ENCODE peak calls at places on chromosomes 2 and 18, in nine cellular contexts. One of them, this sample, is unnamed.

GRCh38 chr2:168314236-168314635 is 66.8 kb upstream of the STK39 start:
- DNase-seq in tibial artery: no peak
- DNase-seq in A549: no peak
- DNase-seq in CD4-positive, alpha-beta T cell: no peak
- DNase-seq in prostate gland: no peak
- DNase-seq in mucosa of descending colon: no peak
- DNase-seq in lower leg skin: no peak
- DNase-seq in brain microvascular endothelial cell: no peak
- DNase-seq in Panc1: no peak
- DNase-seq in this sample: no peak

GRCh38 chr2:73823916-73824523 is 4.7 kb upstream of the STAMBP start:
- DNase-seq in tibial artery: no peak
- DNase-seq in A549: peak
- DNase-seq in CD4-positive, alpha-beta T cell: peak
- DNase-seq in prostate gland: peak
- DNase-seq in mucosa of descending colon: peak
- DNase-seq in lower leg skin: no peak
- DNase-seq in brain microvascular endothelial cell: peak
- DNase-seq in Panc1: peak
- DNase-seq in this sample: peak

GRCh38 chr18:31100598-31101147 is 1.5 kb downstream of the DSC2 start:
- DNase-seq in tibial artery: no peak
- DNase-seq in A549: no peak
- DNase-seq in CD4-positive, alpha-beta T cell: no peak
- DNase-seq in prostate gland: peak
- DNase-seq in mucosa of descending colon: peak
- DNase-seq in lower leg skin: no peak
- DNase-seq in brain microvascular endothelial cell: no peak
- DNase-seq in Panc1: no peak
- DNase-seq in this sample: no peak

GRCh38 chr2:199811360-199811759 is 39.6 kb downstream of the FTCDNL1 start:
- DNase-seq in tibial artery: no peak
- DNase-seq in A549: no peak
- DNase-seq in CD4-positive, alpha-beta T cell: no peak
- DNase-seq in prostate gland: no peak
- DNase-seq in mucosa of descending colon: no peak
- DNase-seq in lower leg skin: no peak
- DNase-seq in brain microvascular endothelial cell: no peak
- DNase-seq in Panc1: no peak
- DNase-seq in this sample: no peak

GRCh38 chr2:12284487-12284886 is 432.2 kb upstream of the TRIB2 start:
- DNase-seq in tibial artery: no peak
- DNase-seq in A549: no peak
- DNase-seq in CD4-positive, alpha-beta T cell: no peak
- DNase-seq in prostate gland: no peak
- DNase-seq in mucosa of descending colon: no peak
- DNase-seq in lower leg skin: no peak
- DNase-seq in brain microvascular endothelial cell: peak
- DNase-seq in Panc1: no peak
- DNase-seq in this sample: peak

GRCh38 chr2:26623541-26624497 is 17.3 kb downstream of the CIB4 start:
- DNase-seq in tibial artery: no peak
- DNase-seq in A549: no peak
- DNase-seq in CD4-positive, alpha-beta T cell: no peak
- DNase-seq in prostate gland: no peak
- DNase-seq in mucosa of descending colon: no peak
- DNase-seq in lower leg skin: peak
- DNase-seq in brain microvascular endothelial cell: peak
- DNase-seq in Panc1: no peak
- DNase-seq in this sample: no peak

GRCh38 chr2:173126819-173127218 is 51.2 kb downstream of the MAP3K20 start:
- DNase-seq in tibial artery: no peak
- DNase-seq in A549: no peak
- DNase-seq in CD4-positive, alpha-beta T cell: no peak
- DNase-seq in prostate gland: no peak
- DNase-seq in mucosa of descending colon: no peak
- DNase-seq in lower leg skin: no peak
- DNase-seq in brain microvascular endothelial cell: no peak
- DNase-seq in Panc1: no peak
- DNase-seq in this sample: peak

GRCh38 chr2:239603411-239604356 is 202.9 kb upstream of the HDAC4 start:
- DNase-seq in tibial artery: no peak
- DNase-seq in A549: no peak
- DNase-seq in CD4-positive, alpha-beta T cell: no peak
- DNase-seq in prostate gland: no peak
- DNase-seq in mucosa of descending colon: no peak
- DNase-seq in lower leg skin: peak
- DNase-seq in brain microvascular endothelial cell: no peak
- DNase-seq in Panc1: no peak
- DNase-seq in this sample: no peak

GRCh38 chr2:161415041-161415440 is 1.1 kb upstream of the TBR1 start:
- DNase-seq in tibial artery: no peak
- DNase-seq in A549: no peak
- DNase-seq in CD4-positive, alpha-beta T cell: no peak
- DNase-seq in prostate gland: no peak
- DNase-seq in mucosa of descending colon: no peak
- DNase-seq in lower leg skin: no peak
- DNase-seq in brain microvascular endothelial cell: no peak
- DNase-seq in Panc1: no peak
- DNase-seq in this sample: no peak

GRCh38 chr2:19677825-19678518 is 223.8 kb downstream of the TTC32 start:
- DNase-seq in tibial artery: no peak
- DNase-seq in A549: no peak
- DNase-seq in CD4-positive, alpha-beta T cell: no peak
- DNase-seq in prostate gland: no peak
- DNase-seq in mucosa of descending colon: no peak
- DNase-seq in lower leg skin: no peak
- DNase-seq in brain microvascular endothelial cell: no peak
- DNase-seq in Panc1: no peak
- DNase-seq in this sample: no peak

GRCh38 chr18:61901334-61901986 is 8.7 kb upstream of the RNF152 start:
- DNase-seq in tibial artery: no peak
- DNase-seq in A549: peak
- DNase-seq in CD4-positive, alpha-beta T cell: peak
- DNase-seq in prostate gland: peak
- DNase-seq in mucosa of descending colon: peak
- DNase-seq in lower leg skin: no peak
- DNase-seq in brain microvascular endothelial cell: no peak
- DNase-seq in Panc1: peak
- DNase-seq in this sample: peak

GRCh38 chr2:160747771-160748170 is 254.2 kb upstream of the RBMS1 start:
- DNase-seq in tibial artery: no peak
- DNase-seq in A549: no peak
- DNase-seq in CD4-positive, alpha-beta T cell: no peak
- DNase-seq in prostate gland: no peak
- DNase-seq in mucosa of descending colon: no peak
- DNase-seq in lower leg skin: no peak
- DNase-seq in brain microvascular endothelial cell: peak
- DNase-seq in Panc1: no peak
- DNase-seq in this sample: peak

GRCh38 chr2:16526193-16526592 is 139.4 kb downstream of the CYRIA start:
- DNase-seq in tibial artery: no peak
- DNase-seq in A549: no peak
- DNase-seq in CD4-positive, alpha-beta T cell: no peak
- DNase-seq in prostate gland: no peak
- DNase-seq in mucosa of descending colon: no peak
- DNase-seq in lower leg skin: no peak
- DNase-seq in brain microvascular endothelial cell: no peak
- DNase-seq in Panc1: no peak
- DNase-seq in this sample: no peak

DNA sequence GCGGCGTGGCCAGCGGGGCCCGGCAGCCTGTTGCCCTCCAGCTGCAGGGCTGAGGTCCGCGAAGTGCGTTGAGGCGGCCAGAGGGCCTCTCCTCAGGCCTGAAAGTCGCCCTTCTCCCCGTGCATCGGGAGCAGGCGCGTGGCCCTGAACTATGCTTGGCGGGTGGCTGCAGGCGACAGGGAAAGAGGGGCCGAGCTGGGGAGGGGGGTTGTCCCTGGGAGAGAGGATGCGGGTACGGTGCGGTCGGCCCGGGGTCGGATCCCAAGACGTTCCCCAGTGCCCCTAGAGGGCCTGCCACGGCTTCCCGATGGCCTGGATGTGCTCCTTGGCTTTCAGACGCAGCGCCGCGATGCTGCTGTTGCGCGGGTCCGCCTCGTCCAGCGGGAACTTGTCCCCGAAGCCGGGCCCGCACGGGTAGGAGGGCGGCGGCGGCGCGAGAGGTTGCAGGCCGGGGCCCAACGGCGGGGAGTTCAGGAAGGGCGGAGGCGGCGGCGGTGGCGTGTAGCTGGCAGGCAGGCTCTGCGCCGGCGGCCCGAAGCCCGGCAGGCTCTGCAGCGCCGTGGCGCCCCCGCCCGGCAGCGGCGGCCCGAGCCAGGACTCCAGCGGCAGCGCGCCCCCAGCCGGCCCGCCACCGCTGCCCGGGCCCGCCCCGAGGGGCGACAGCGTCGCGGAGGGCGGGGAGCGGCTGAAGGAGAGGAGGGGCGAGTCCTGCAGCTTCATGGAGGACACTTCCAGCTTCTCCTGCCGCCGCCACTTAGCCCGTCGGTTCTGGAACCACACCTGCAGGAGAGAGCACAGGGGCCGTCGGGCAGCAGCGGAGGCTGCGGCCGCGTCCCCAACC is 4.3 kb downstream of the RAX start:
- DNase-seq in tibial artery: no peak
- DNase-seq in A549: peak
- DNase-seq in CD4-positive, alpha-beta T cell: no peak
- DNase-seq in prostate gland: no peak
- DNase-seq in mucosa of descending colon: peak
- DNase-seq in lower leg skin: no peak
- DNase-seq in brain microvascular endothelial cell: no peak
- DNase-seq in Panc1: no peak
- DNase-seq in this sample: no peak
- TF ChIP-seq CTCF in tibial artery: no peak
- TF ChIP-seq CTCF in A549: peak
- TF ChIP-seq CTCF in CD4-positive, alpha-beta T cell: no peak
- TF ChIP-seq CTCF in prostate gland: no peak
- TF ChIP-seq CTCF in mucosa of descending colon: no peak
- TF ChIP-seq CTCF in lower leg skin: no peak
- TF ChIP-seq CTCF in brain microvascular endothelial cell: no peak
- TF ChIP-seq CTCF in Panc1: peak
- TF ChIP-seq CTCF in this sample: no peak

DNA sequence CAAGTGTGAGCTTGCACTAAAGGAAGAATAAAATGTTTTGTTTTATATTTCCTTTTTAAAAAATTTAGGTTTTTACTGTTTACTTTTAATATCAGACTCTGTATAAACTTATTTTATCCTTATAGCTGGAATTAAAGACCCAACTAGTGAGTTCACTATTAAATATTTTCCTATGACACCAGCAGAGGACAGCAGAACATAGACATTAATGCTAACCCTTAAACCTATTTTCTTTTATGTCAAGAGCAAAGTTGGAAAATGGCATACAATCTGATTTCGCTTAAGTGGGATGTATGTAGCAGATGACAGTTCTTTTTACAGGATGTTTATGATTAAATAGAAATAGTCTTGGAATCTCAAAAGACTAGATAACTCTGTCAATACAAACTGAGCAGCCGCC is 188.2 kb upstream of the XIRP2 start:
- DNase-seq in tibial artery: no peak
- DNase-seq in A549: no peak
- DNase-seq in CD4-positive, alpha-beta T cell: no peak
- DNase-seq in prostate gland: no peak
- DNase-seq in mucosa of descending colon: no peak
- DNase-seq in lower leg skin: no peak
- DNase-seq in brain microvascular endothelial cell: no peak
- DNase-seq in Panc1: peak
- DNase-seq in this sample: peak
- TF ChIP-seq CTCF in tibial artery: no peak
- TF ChIP-seq CTCF in A549: no peak
- TF ChIP-seq CTCF in CD4-positive, alpha-beta T cell: no peak
- TF ChIP-seq CTCF in prostate gland: no peak
- TF ChIP-seq CTCF in mucosa of descending colon: no peak
- TF ChIP-seq CTCF in lower leg skin: no peak
- TF ChIP-seq CTCF in brain microvascular endothelial cell: no peak
- TF ChIP-seq CTCF in Panc1: peak
- TF ChIP-seq CTCF in this sample: peak

DNA sequence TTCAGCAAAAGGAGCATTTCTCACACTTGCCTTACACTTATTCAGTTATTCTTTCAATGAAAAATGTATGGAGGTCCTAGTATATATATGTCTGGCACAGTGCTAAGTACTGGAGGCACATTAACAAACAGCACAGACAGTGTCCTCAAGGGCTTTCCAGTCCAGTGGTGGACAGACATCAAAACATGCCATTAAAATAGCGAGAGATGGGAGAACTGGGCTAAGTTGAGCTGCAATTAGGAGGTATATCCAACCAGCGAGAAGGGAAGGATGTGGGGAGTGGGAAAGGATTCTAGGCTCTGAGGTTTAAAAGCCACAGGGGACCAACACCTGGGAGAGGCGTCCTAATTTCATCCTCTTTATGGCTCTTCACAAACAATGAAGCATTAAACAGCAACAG is 127.5 kb upstream of the TTC39C start:
- DNase-seq in tibial artery: no peak
- DNase-seq in A549: no peak
- DNase-seq in CD4-positive, alpha-beta T cell: no peak
- DNase-seq in prostate gland: no peak
- DNase-seq in mucosa of descending colon: no peak
- DNase-seq in lower leg skin: no peak
- DNase-seq in brain microvascular endothelial cell: no peak
- DNase-seq in Panc1: no peak
- DNase-seq in this sample: no peak
- TF ChIP-seq CTCF in tibial artery: no peak
- TF ChIP-seq CTCF in A549: no peak
- TF ChIP-seq CTCF in CD4-positive, alpha-beta T cell: no peak
- TF ChIP-seq CTCF in prostate gland: no peak
- TF ChIP-seq CTCF in mucosa of descending colon: no peak
- TF ChIP-seq CTCF in lower leg skin: no peak
- TF ChIP-seq CTCF in brain microvascular endothelial cell: no peak
- TF ChIP-seq CTCF in Panc1: no peak
- TF ChIP-seq CTCF in this sample: no peak

GRCh38 chr2:53784431-53784830 is 2.3 kb downstream of the ASB3 start:
- DNase-seq in tibial artery: no peak
- DNase-seq in A549: no peak
- DNase-seq in CD4-positive, alpha-beta T cell: no peak
- DNase-seq in prostate gland: no peak
- DNase-seq in mucosa of descending colon: no peak
- DNase-seq in lower leg skin: no peak
- DNase-seq in brain microvascular endothelial cell: no peak
- DNase-seq in Panc1: no peak
- DNase-seq in this sample: no peak

GRCh38 chr2:53786371-53787254 is at the start of the genes ASB3 and ERLEC1:
- DNase-seq in tibial artery: peak
- DNase-seq in A549: peak
- DNase-seq in CD4-positive, alpha-beta T cell: peak
- DNase-seq in prostate gland: peak
- DNase-seq in mucosa of descending colon: peak
- DNase-seq in lower leg skin: peak
- DNase-seq in brain microvascular endothelial cell: peak
- DNase-seq in Panc1: peak
- DNase-seq in this sample: peak

GRCh38 chr2:53785378-53785777 is 1.4 kb downstream of the ASB3 start:
- DNase-seq in tibial artery: no peak
- DNase-seq in A549: no peak
- DNase-seq in CD4-positive, alpha-beta T cell: no peak
- DNase-seq in prostate gland: no peak
- DNase-seq in mucosa of descending colon: no peak
- DNase-seq in lower leg skin: no peak
- DNase-seq in brain microvascular endothelial cell: no peak
- DNase-seq in Panc1: no peak
- DNase-seq in this sample: no peak

GRCh38 chr2:53787911-53788289 is 1.1 kb downstream of the ERLEC1 start:
- DNase-seq in tibial artery: no peak
- DNase-seq in A549: no peak
- DNase-seq in CD4-positive, alpha-beta T cell: no peak
- DNase-seq in prostate gland: no peak
- DNase-seq in mucosa of descending colon: no peak
- DNase-seq in lower leg skin: no peak
- DNase-seq in brain microvascular endothelial cell: no peak
- DNase-seq in Panc1: no peak
- DNase-seq in this sample: no peak

GRCh38 chr2:53787255-53787910 is 539 bp downstream of the ERLEC1 start:
- DNase-seq in tibial artery: no peak
- DNase-seq in A549: peak
- DNase-seq in CD4-positive, alpha-beta T cell: no peak
- DNase-seq in prostate gland: no peak
- DNase-seq in mucosa of descending colon: peak
- DNase-seq in lower leg skin: no peak
- DNase-seq in brain microvascular endothelial cell: peak
- DNase-seq in Panc1: no peak
- DNase-seq in this sample: peak
- TF ChIP-seq CTCF in tibial artery: no peak
- TF ChIP-seq CTCF in A549: no peak
- TF ChIP-seq CTCF in CD4-positive, alpha-beta T cell: no peak
- TF ChIP-seq CTCF in prostate gland: no peak
- TF ChIP-seq CTCF in mucosa of descending colon: no peak
- TF ChIP-seq CTCF in lower leg skin: no peak
- TF ChIP-seq CTCF in brain microvascular endothelial cell: peak
- TF ChIP-seq CTCF in Panc1: no peak
- TF ChIP-seq CTCF in this sample: no peak

This sample was measured in astrocyte of the spinal cord.